ENCODE peak calls at places on chromosomes 13 and 19, in eight cellular contexts. F, H, T, R, Z, J, V and E are unnamed samples.

GRCh38 chr13:59449750-59450149 is 714.0 kb downstream of the DIAPH3 start:
- DNase-seq in H (no peak), F (no peak), J (no peak), T (no peak), R (no peak), Z (no peak), V (no peak), E (no peak)

GRCh38 chr19:30085394-30085793 is 143.4 kb downstream of the URI1 start:
- DNase-seq in H (no peak), Z (no peak), V (peak), F (no peak), T (no peak), R (peak), J (no peak), E (no peak)

GRCh38 chr19:45711851-45712698 is 18.6 kb downstream of the FBXO46 start:
- DNase-seq in F (no peak), T (no peak), R (no peak), J (no peak), V (no peak), Z (no peak), H (no peak), E (no peak)

GRCh38 chr13:27926644-27927434 is 7.0 kb downstream of the PDX1 start:
- DNase-seq in J (no peak), H (no peak), F (no peak), T (no peak), Z (no peak), R (no peak), V (peak), E (no peak)

GRCh38 chr19:36915992-36916830 is at the start of the genes ZNF568 and ZNF829:
- DNase-seq in F (peak), Z (peak), V (peak), R (peak), J (peak), H (peak), T (peak), E (peak)

GRCh38 chr19:1929051-1929742 is 11.8 kb upstream of the CSNK1G2 start:
- DNase-seq in F (peak), Z (peak), R (peak), V (peak), T (peak), J (peak), H (peak), E (peak)

GRCh38 chr19:33946535-33947323 is 150.1 kb downstream of the KCTD15 start:
- DNase-seq in J (no peak), R (no peak), V (no peak), F (no peak), Z (no peak), T (no peak), H (no peak), E (no peak)

GRCh38 chr13:75796825-75797224 is 160.7 kb downstream of the LMO7 start:
- DNase-seq in H (no peak), V (no peak), Z (no peak), T (no peak), F (no peak), J (no peak), R (no peak), E (no peak)

GRCh38 chr19:3556423-3556977 is 886 bp downstream of the MFSD12 start:
- DNase-seq in T (no peak), Z (no peak), R (no peak), H (no peak), F (no peak), J (no peak), V (no peak), E (no peak)

GRCh38 chr19:56350416-56351045 is 35.9 kb upstream of the ZSCAN5A start:
- DNase-seq in R (peak), F (no peak), T (no peak), Z (peak), V (no peak), J (peak), H (peak), E (no peak)

GRCh38 chr13:24911135-24911524 is 147.2 kb downstream of the RNF17 start:
- DNase-seq in T (no peak), R (no peak), H (no peak), V (no peak), Z (no peak), J (peak), F (no peak), E (no peak)

GRCh38 chr13:35345992-35346391 is 130.5 kb downstream of the MAB21L1 start:
- DNase-seq in H (no peak), R (no peak), T (no peak), V (no peak), Z (no peak), F (no peak), J (no peak), E (no peak)

GRCh38 chr13:66427330-66427990 is 802.7 kb downstream of the PCDH9 start:
- DNase-seq in T (no peak), V (no peak), H (no peak), R (no peak), J (peak), Z (no peak), F (no peak), E (no peak)

GRCh38 chr13:26964278-26965057 is 203.9 kb upstream of the GPR12 start:
- DNase-seq in H (no peak), T (no peak), Z (no peak), F (no peak), J (peak), R (peak), V (no peak), E (no peak)

GRCh38 chr13:50686547-50686946 is 156.9 kb downstream of the DLEU7 start:
- DNase-seq in Z (no peak), J (no peak), T (no peak), F (no peak), R (no peak), H (no peak), V (no peak), E (no peak)